ENCODE peak calls at places on chromosomes 11 and 22, in seven cellular contexts. M is head of caudate nucleus; E is effector CD4-positive, alpha-beta T cell; K is NCI-H1694; Q is GM20000; D is activated CD4-positive, alpha-beta T cell treated with anti-CD3 and anti-CD28 coated beads for 24 hours; S is RWPE2. A is an unnamed sample.

GRCh38 chr11:63945482-63946163 is 6.8 kb downstream of the NAA40 start:
- DNase-seq in M (peak; percentile 86), E (peak; percentile 37), K (peak; percentile 54), Q (peak; percentile 61), D (peak; percentile 13), S (no peak), A (peak; percentile 77)

GRCh38 chr11:11703885-11704284 is 82.1 kb upstream of the GALNT18 start:
- DNase-seq in M (no peak), E (no peak), K (no peak), Q (no peak), D (no peak), S (no peak), A (no peak)

GRCh38 chr11:114559425-114560310 is at the start of gene NXPE1:
- DNase-seq in M (no peak), E (no peak), K (no peak), Q (no peak), D (no peak), S (no peak), A (no peak)

GRCh38 chr22:36734171-36735058 is 30.9 kb upstream of the CACNG2 start:
- DNase-seq in M (no peak), E (no peak), K (no peak), Q (peak; percentile 53), D (no peak), S (peak; percentile 13), A (peak; percentile 51)

GRCh38 chr11:22656128-22656527 is 10.3 kb upstream of the GAS2 start:
- DNase-seq in M (no peak), E (no peak), K (no peak), Q (no peak), D (no peak), S (no peak), A (no peak)

GRCh38 chr11:116366980-116367640 is 405.7 kb downstream of the BUD13 start:
- DNase-seq in M (no peak), E (no peak), K (no peak), Q (no peak), D (no peak), S (no peak), A (no peak)

GRCh38 chr11:27678242-27678641 is 22.0 kb downstream of the BDNF start:
- DNase-seq in M (no peak), E (no peak), K (no peak), Q (no peak), D (no peak), S (no peak), A (no peak)

GRCh38 chr11:135027461-135027860 is 615.4 kb upstream of the B3GAT1 start:
- DNase-seq in M (no peak), E (no peak), K (no peak), Q (peak; percentile 22), D (no peak), S (no peak), A (peak; percentile 62)

GRCh38 chr22:49119551-49119952 is 708.1 kb downstream of the BRD1 start:
- DNase-seq in M (no peak), E (no peak), K (no peak), Q (no peak), D (no peak), S (no peak), A (no peak)

GRCh38 chr11:93059074-93059957 is 89.9 kb downstream of the MTNR1B start:
- DNase-seq in M (no peak), E (no peak), K (no peak), Q (no peak), D (no peak), S (no peak), A (no peak)

GRCh38 chr22:30208631-30209603 is 37.6 kb downstream of the LIF start:
- DNase-seq in M (no peak), E (no peak), K (no peak), Q (no peak), D (no peak), S (no peak), A (peak; percentile 90)

GRCh38 chr11:81129618-81130017 is 1604.0 kb downstream of the FAM181B start:
- DNase-seq in M (no peak), E (no peak), K (no peak), Q (no peak), D (no peak), S (no peak), A (no peak)

GRCh38 chr11:6864436-6864835 is 1.6 kb downstream of the OR10A2 start:
- DNase-seq in M (no peak), E (no peak), K (no peak), Q (no peak), D (no peak), S (no peak), A (no peak)

GRCh38 chr11:44592125-44592643 is 26.7 kb downstream of the CD82 start:
- DNase-seq in M (no peak), E (no peak), K (no peak), Q (no peak), D (no peak), S (no peak), A (no peak)

GRCh38 chr11:81749245-81749644 is 984.4 kb downstream of the FAM181B start:
- DNase-seq in M (no peak), E (no peak), K (no peak), Q (no peak), D (no peak), S (no peak), A (no peak)

GRCh38 chr22:32951807-32952153 is 106.4 kb downstream of the SYN3 start:
- DNase-seq in M (peak; percentile 41), E (no peak), K (no peak), Q (no peak), D (no peak), S (no peak), A (peak; percentile 46)

GRCh38 chr11:86741489-86742435 is 58.6 kb upstream of the PRSS23 start:
- DNase-seq in M (no peak), E (no peak), K (no peak), Q (no peak), D (no peak), S (no peak), A (no peak)

GRCh38 chr11:44557464-44557863 is 8.0 kb upstream of the CD82 start:
- DNase-seq in M (no peak), E (no peak), K (no peak), Q (no peak), D (no peak), S (no peak), A (no peak)

GRCh38 chr11:84686726-84687125 is 940.4 kb downstream of the DLG2 start:
- DNase-seq in M (no peak), E (no peak), K (no peak), Q (no peak), D (no peak), S (no peak), A (no peak)

A was measured in adrenal gland.